ENCODE peak calls at places on chromosomes 5 and 9, in nine cellular contexts. L, N, P, G, I, H, D, C and Q are unnamed samples.

GRCh38 chr5:171850354-171850947 is 64.8 kb downstream of the SMIM23 start:
- DNase-seq in L (peak), N (peak), P (no peak), G (peak), I (no peak), H (no peak), D (no peak), C (no peak), Q (no peak)

GRCh38 chr5:55546991-55547390 is 12.2 kb upstream of the PLPP1 start:
- DNase-seq in L (no peak), N (no peak), P (no peak), G (no peak), I (no peak), H (no peak), D (no peak), C (no peak), Q (no peak)

GRCh38 chr9:71504636-71505035 is 263.7 kb downstream of the CEMIP2 start:
- DNase-seq in L (no peak), N (no peak), P (no peak), G (peak), I (no peak), H (no peak), D (no peak), C (no peak), Q (no peak)

GRCh38 chr9:105881654-105882349 is 187.5 kb downstream of the TMEM38B start:
- DNase-seq in L (peak), N (peak), P (peak), G (peak), I (peak), H (peak), D (peak), C (no peak), Q (no peak)

GRCh38 chr5:83000448-83000847 is 76.7 kb downstream of the TMEM167A start:
- DNase-seq in L (no peak), N (peak), P (no peak), G (no peak), I (peak), H (no peak), D (peak), C (no peak), Q (peak)

GRCh38 chr5:11037080-11037479 is 276.0 kb upstream of the DAP start:
- DNase-seq in L (no peak), N (no peak), P (no peak), G (no peak), I (no peak), H (no peak), D (no peak), C (no peak), Q (no peak)

GRCh38 chr5:26193626-26194025 is 844.8 kb downstream of the CDH9 start:
- DNase-seq in L (no peak), N (no peak), P (no peak), G (no peak), I (no peak), H (no peak), D (no peak), C (no peak), Q (no peak)

GRCh38 chr5:161314033-161314432 is 232.5 kb downstream of the GABRB2 start:
- DNase-seq in L (no peak), N (no peak), P (no peak), G (no peak), I (no peak), H (no peak), D (no peak), C (no peak), Q (no peak)

GRCh38 chr9:81754245-81754644 is 64.9 kb upstream of the TLE1 start:
- DNase-seq in L (no peak), N (no peak), P (no peak), G (peak), I (no peak), H (no peak), D (no peak), C (no peak), Q (peak)

GRCh38 chr9:92097997-92098482 is 17.2 kb downstream of the SPTLC1 start:
- DNase-seq in L (no peak), N (peak), P (peak), G (peak), I (peak), H (no peak), D (peak), C (no peak), Q (peak)

GRCh38 chr9:114849450-114849849 is 43.6 kb upstream of the TNFSF15 start:
- DNase-seq in L (no peak), N (no peak), P (no peak), G (no peak), I (no peak), H (no peak), D (peak), C (no peak), Q (no peak)

GRCh38 chr5:74094096-74094778 is 468.2 kb downstream of the ARHGEF28 start:
- DNase-seq in L (peak), N (peak), P (no peak), G (peak), I (peak), H (no peak), D (no peak), C (no peak), Q (no peak)

GRCh38 chr5:431001-431710 is 11.8 kb upstream of the EXOC3 start:
- DNase-seq in L (peak), N (peak), P (no peak), G (peak), I (peak), H (no peak), D (peak), C (no peak), Q (no peak)

GRCh38 chr5:172487671-172488070 is 33.3 kb upstream of the SH3PXD2B start:
- DNase-seq in L (no peak), N (peak), P (no peak), G (no peak), I (no peak), H (no peak), D (no peak), C (no peak), Q (no peak)

GRCh38 chr5:112174959-112175594 is 244.0 kb downstream of the EPB41L4A start:
- DNase-seq in L (peak), N (peak), P (no peak), G (peak), I (peak), H (no peak), D (peak), C (no peak), Q (no peak)

GRCh38 chr9:7366121-7366520 is 433.5 kb downstream of the DMAC1 start:
- DNase-seq in L (no peak), N (peak), P (no peak), G (peak), I (peak), H (peak), D (peak), C (no peak), Q (no peak)

GRCh38 chr9:130118841-130119520 is 53.2 kb upstream of the NCS1 start:
- DNase-seq in L (peak), N (no peak), P (no peak), G (peak), I (peak), H (no peak), D (peak), C (no peak), Q (peak)

GRCh38 chr5:95988877-95989276 is 27.2 kb upstream of the ELL2 start:
- DNase-seq in L (no peak), N (no peak), P (no peak), G (no peak), I (no peak), H (no peak), D (no peak), C (no peak), Q (no peak)

GRCh38 chr5:8730194-8730593 is 815.7 kb downstream of the SEMA5A start:
- DNase-seq in L (no peak), N (peak), P (no peak), G (peak), I (peak), H (peak), D (peak), C (no peak), Q (no peak)

GRCh38 chr9:1125741-1126140 is 75.6 kb downstream of the DMRT2 start:
- DNase-seq in L (no peak), N (peak), P (no peak), G (no peak), I (no peak), H (no peak), D (no peak), C (no peak), Q (no peak)

GRCh38 chr5:74945561-74946165 is 79.5 kb upstream of the FAM169A start:
- DNase-seq in L (no peak), N (no peak), P (peak), G (no peak), I (no peak), H (no peak), D (no peak), C (no peak), Q (no peak)

GRCh38 chr5:168987540-168988300 is 313.2 kb downstream of the SLIT3 start:
- DNase-seq in L (peak), N (peak), P (no peak), G (peak), I (peak), H (peak), D (peak), C (no peak), Q (no peak)

GRCh38 chr9:91422832-91423711 is 560 bp downstream of the NFIL3 start:
- DNase-seq in L (no peak), N (peak), P (no peak), G (peak), I (peak), H (peak), D (peak), C (no peak), Q (no peak)

GRCh38 chr5:159444441-159445082 is 114.3 kb upstream of the IL12B start:
- DNase-seq in L (no peak), N (peak), P (no peak), G (peak), I (peak), H (peak), D (peak), C (no peak), Q (no peak)

GRCh38 chr5:1404062-1404461 is 41.2 kb downstream of the SLC6A3 start:
- DNase-seq in L (no peak), N (no peak), P (no peak), G (no peak), I (no peak), H (no peak), D (no peak), C (no peak), Q (no peak)

GRCh38 chr5:137758719-137759312 is 4.7 kb upstream of the HNRNPA0 start:
- DNase-seq in L (no peak), N (no peak), P (peak), G (peak), I (no peak), H (no peak), D (no peak), C (no peak), Q (no peak)

GRCh38 chr9:32468740-32469139 is 57.3 kb downstream of the RIGI start:
- DNase-seq in L (no peak), N (no peak), P (no peak), G (no peak), I (no peak), H (no peak), D (no peak), C (no peak), Q (no peak)

GRCh38 chr5:106399381-106399780 is 1271.4 kb downstream of the EFNA5 start:
- DNase-seq in L (no peak), N (peak), P (no peak), G (peak), I (peak), H (no peak), D (peak), C (no peak), Q (peak)

GRCh38 chr9:33159058-33159759 is 7.9 kb downstream of the B4GALT1 start:
- DNase-seq in L (no peak), N (peak), P (no peak), G (peak), I (peak), H (no peak), D (no peak), C (peak), Q (no peak)

GRCh38 chr5:6830643-6831239 is 117.5 kb downstream of the TENT4A start:
- DNase-seq in L (no peak), N (no peak), P (no peak), G (no peak), I (no peak), H (no peak), D (no peak), C (peak), Q (no peak)

GRCh38 chr5:167820266-167820988 is 471.0 kb upstream of the WWC1 start:
- DNase-seq in L (no peak), N (no peak), P (no peak), G (no peak), I (no peak), H (no peak), D (peak), C (no peak), Q (no peak)

GRCh38 chr5:39379683-39380082 is 15.4 kb upstream of the C9 start:
- DNase-seq in L (no peak), N (no peak), P (no peak), G (no peak), I (peak), H (no peak), D (no peak), C (no peak), Q (no peak)

GRCh38 chr5:24491482-24491881 is 153.3 kb downstream of the CDH10 start:
- DNase-seq in L (no peak), N (no peak), P (no peak), G (no peak), I (no peak), H (no peak), D (no peak), C (no peak), Q (no peak)

GRCh38 chr9:104075801-104076753 is 18.0 kb upstream of the SMC2 start:
- DNase-seq in L (no peak), N (peak), P (no peak), G (peak), I (peak), H (no peak), D (peak), C (no peak), Q (peak)

GRCh38 chr5:91477408-91477807 is 94.3 kb upstream of the ARRDC3 start:
- DNase-seq in L (no peak), N (no peak), P (no peak), G (no peak), I (no peak), H (no peak), D (no peak), C (no peak), Q (no peak)

GRCh38 chr5:174559141-174559540 is 165.2 kb upstream of the MSX2 start:
- DNase-seq in L (no peak), N (no peak), P (no peak), G (no peak), I (no peak), H (peak), D (peak), C (no peak), Q (no peak)
- H3K4me3 ChIP-seq in L (no peak), N (no peak), P (no peak), G (no peak), I (no peak), H (no peak), D (no peak), C (no peak), Q (no peak)

GRCh38 chr9:9337129-9337528 is 1275.7 kb downstream of the PTPRD start:
- DNase-seq in L (no peak), N (no peak), P (no peak), G (no peak), I (no peak), H (no peak), D (no peak), C (no peak), Q (no peak)
- TF ChIP-seq CTCF in L (no peak), N (no peak), P (no peak), G (no peak), I (no peak), H (no peak), D (no peak), C (no peak), Q (peak)

DNA sequence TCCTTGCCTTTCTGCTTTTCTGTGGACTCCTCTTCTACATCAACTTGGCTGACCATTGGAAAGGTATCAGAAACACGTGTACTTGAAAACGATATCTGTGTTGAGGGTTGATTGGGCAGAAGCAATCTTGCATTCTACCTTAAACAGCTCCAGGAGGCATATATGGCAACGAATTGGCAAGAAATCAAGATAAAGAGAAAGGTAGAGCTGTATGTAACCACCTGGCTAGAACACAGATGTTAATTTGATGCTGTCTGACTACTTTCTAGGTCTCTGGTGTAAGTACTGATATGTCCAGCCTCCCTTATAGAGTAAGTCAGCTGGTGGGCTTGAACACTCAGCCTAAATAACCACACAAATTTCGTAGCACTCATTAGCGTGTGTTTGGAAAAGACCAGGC is 1.3 kb downstream of the MAN1B1 start:
- DNase-seq in L (no peak), N (no peak), P (no peak), G (no peak), I (no peak), H (no peak), D (no peak), C (no peak), Q (no peak)
- H3K4me3 ChIP-seq in L (peak), N (no peak), P (peak), G (no peak), I (peak), H (no peak), D (peak), C (no peak), Q (peak)

GRCh38 chr5:71938886-71939285 is 168.4 kb upstream of the MAP1B start:
- DNase-seq in L (no peak), N (no peak), P (no peak), G (no peak), I (no peak), H (no peak), D (no peak), C (no peak), Q (peak)
- TF ChIP-seq CTCF in L (no peak), N (no peak), P (no peak), G (no peak), I (no peak), H (no peak), D (no peak), C (no peak), Q (no peak)

GRCh38 chr9:17906841-17907779 is 328.2 kb downstream of the SH3GL2 start:
- DNase-seq in L (no peak), N (peak), P (no peak), G (no peak), I (no peak), H (no peak), D (no peak), C (no peak), Q (no peak)
- H3K4me3 ChIP-seq in L (no peak), N (peak), P (no peak), G (peak), I (no peak), H (no peak), D (no peak), C (no peak), Q (no peak)

GRCh38 chr9:86488794-86489193 is 134.6 kb upstream of the TUT7 start:
- DNase-seq in L (no peak), N (no peak), P (no peak), G (no peak), I (no peak), H (no peak), D (no peak), C (no peak), Q (no peak)

GRCh38 chr9:86483496-86483895 is 129.3 kb upstream of the TUT7 start:
- DNase-seq in L (no peak), N (no peak), P (no peak), G (no peak), I (no peak), H (no peak), D (no peak), C (no peak), Q (peak)

GRCh38 chr9:86485359-86485758 is 131.1 kb upstream of the TUT7 start:
- DNase-seq in L (no peak), N (no peak), P (no peak), G (no peak), I (no peak), H (no peak), D (no peak), C (no peak), Q (no peak)

GRCh38 chr9:86488345-86488744 is 134.1 kb upstream of the TUT7 start:
- DNase-seq in L (no peak), N (no peak), P (no peak), G (no peak), I (no peak), H (no peak), D (no peak), C (no peak), Q (no peak)

DNA sequence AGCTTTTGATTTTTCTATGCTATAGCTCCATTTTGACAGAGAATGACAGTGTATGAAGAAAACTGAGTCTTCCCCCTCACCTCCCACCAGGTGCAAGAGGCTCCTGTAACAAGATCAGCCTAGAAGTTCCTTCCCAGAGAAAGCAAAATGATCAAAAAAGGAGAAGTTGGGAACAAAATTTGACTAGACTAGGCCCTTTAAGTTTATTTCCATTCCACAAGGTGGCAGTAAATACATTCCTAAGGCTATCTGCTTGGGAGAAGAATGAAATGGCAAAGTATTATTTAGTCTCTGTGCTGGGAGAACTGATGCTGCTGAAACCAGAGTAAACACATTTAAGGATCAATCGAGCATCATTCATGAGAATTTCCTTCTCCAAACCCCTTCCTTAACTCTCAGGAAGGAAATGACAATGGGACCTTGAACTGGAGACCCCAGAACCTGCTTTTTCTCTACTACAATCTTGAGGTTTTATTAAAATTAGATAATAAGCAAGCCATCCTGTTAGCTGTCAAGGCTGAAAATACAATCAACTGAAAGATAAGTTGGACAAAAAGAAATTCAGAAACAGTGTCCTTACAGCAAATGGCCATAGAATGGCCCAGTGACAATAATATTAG is 133.1 kb upstream of the TUT7 start:
- DNase-seq in L (no peak), N (peak), P (no peak), G (peak), I (peak), H (no peak), D (peak), C (no peak), Q (no peak)
- TF ChIP-seq CTCF in L (peak), N (peak), P (peak), G (peak), I (peak), H (peak), D (peak), C (peak), Q (peak)

DNA sequence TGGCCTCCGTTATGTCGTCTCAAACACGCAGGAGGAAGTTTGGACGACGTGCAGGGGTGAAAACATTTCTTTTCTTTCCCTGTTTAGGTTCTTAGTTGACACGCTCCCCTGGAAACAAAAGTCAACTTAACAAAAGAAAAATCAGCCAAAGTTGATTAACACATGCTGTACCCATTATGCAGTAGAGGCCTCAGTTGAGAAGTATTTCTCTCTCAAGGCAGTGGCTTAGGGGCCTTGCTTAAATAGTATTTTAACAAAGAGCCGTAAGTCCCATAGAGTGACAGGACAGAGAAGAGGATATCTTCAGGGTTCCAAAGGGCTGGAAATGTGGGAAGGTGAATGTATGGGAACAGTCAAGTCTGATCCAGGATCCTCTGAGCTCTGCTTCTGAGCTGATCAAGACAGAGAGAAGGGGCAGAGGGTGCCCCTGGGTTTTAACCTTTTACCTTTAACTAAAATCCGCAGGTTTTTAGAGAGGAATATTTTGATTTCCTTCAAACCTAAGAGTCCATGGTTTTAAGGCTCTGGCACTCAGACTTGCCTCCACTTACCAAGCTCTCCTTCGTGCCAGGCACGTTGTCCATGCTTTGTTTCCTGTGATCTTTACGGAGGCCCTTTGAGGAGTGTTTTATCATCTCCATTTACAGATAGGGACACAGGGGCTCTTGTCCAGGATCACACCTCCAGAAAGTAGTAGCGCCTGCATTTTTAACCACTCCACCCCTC is 629 bp upstream of the CD74 start:
- DNase-seq in L (no peak), N (no peak), P (no peak), G (no peak), I (no peak), H (no peak), D (no peak), C (no peak), Q (no peak)
- H3K4me3 ChIP-seq in L (no peak), N (no peak), P (peak), G (no peak), I (no peak), H (no peak), D (no peak), C (no peak), Q (peak)